ENCODE peak calls at places on chromosomes 12 and 14, in ten cellular contexts. S, O, Z, V, Y, X, H, W, M and P are unnamed samples.

GRCh38 chr12:57227315-57228115 is 2.0 kb upstream of the SHMT2 start:
- ATAC-seq in S (no peak), O (no peak), Z (no peak), V (no peak), Y (no peak), X (no peak), H (no peak), W (no peak), M (no peak), P (no peak)

GRCh38 chr12:38390968-38391367 is 74.4 kb downstream of the ALG10B start:
- ATAC-seq in S (no peak), O (no peak), Z (no peak), V (no peak), Y (no peak), X (no peak), H (no peak), W (no peak), M (no peak), P (no peak)

GRCh38 chr14:32202468-32202865 is 602 bp downstream of the RNU6-8 start:
- ATAC-seq in S (no peak), O (no peak), Z (no peak), V (no peak), Y (no peak), X (no peak), H (no peak), W (no peak), M (peak), P (no peak)

GRCh38 chr14:95300002-95300696 is 19.6 kb downstream of the CLMN start:
- ATAC-seq in S (no peak), O (no peak), Z (no peak), V (no peak), Y (no peak), X (no peak), H (peak), W (no peak), M (no peak), P (no peak)

GRCh38 chr14:74571441-74571841 is 40.6 kb downstream of the LTBP2 start:
- ATAC-seq in S (no peak), O (no peak), Z (no peak), V (no peak), Y (no peak), X (peak), H (no peak), W (no peak), M (peak), P (peak)

GRCh38 chr14:94770815-94771190 is 890 bp upstream of the GSC start:
- ATAC-seq in S (no peak), O (no peak), Z (no peak), V (no peak), Y (no peak), X (no peak), H (no peak), W (no peak), M (no peak), P (no peak)

GRCh38 chr14:105187116-105187515 is 6.0 kb upstream of the NUDT14 start:
- ATAC-seq in S (no peak), O (no peak), Z (no peak), V (no peak), Y (no peak), X (no peak), H (no peak), W (no peak), M (no peak), P (no peak)

GRCh38 chr12:123761841-123762714 is at the start of gene DNAH10:
- ATAC-seq in S (peak), O (peak), Z (no peak), V (peak), Y (peak), X (peak), H (peak), W (peak), M (no peak), P (no peak)

GRCh38 chr12:24861751-24862575 is 86.9 kb downstream of the BCAT1 start:
- ATAC-seq in S (no peak), O (peak), Z (no peak), V (peak), Y (no peak), X (no peak), H (no peak), W (no peak), M (no peak), P (no peak)

GRCh38 chr12:47337581-47337980 is 257.8 kb upstream of the AMIGO2 start:
- ATAC-seq in S (no peak), O (no peak), Z (no peak), V (no peak), Y (no peak), X (no peak), H (no peak), W (no peak), M (no peak), P (no peak)

GRCh38 chr12:107318804-107319535 is 225.6 kb upstream of the CRY1 start:
- ATAC-seq in S (no peak), O (no peak), Z (no peak), V (no peak), Y (peak), X (peak), H (no peak), W (no peak), M (no peak), P (no peak)

GRCh38 chr14:30906752-30907658 is 32.6 kb downstream of the COCH start:
- ATAC-seq in S (no peak), O (no peak), Z (no peak), V (no peak), Y (peak), X (no peak), H (peak), W (no peak), M (peak), P (no peak)

GRCh38 chr14:70616646-70617045 is 16.2 kb upstream of the MED6 start:
- ATAC-seq in S (no peak), O (no peak), Z (no peak), V (no peak), Y (no peak), X (no peak), H (no peak), W (no peak), M (no peak), P (no peak)

GRCh38 chr12:26817183-26817591 is 15.8 kb downstream of the ITPR2 start:
- ATAC-seq in S (no peak), O (no peak), Z (no peak), V (peak), Y (no peak), X (peak), H (peak), W (peak), M (peak), P (no peak)

GRCh38 chr12:9198012-9198411 is 10.2 kb downstream of the PZP start:
- ATAC-seq in S (no peak), O (no peak), Z (no peak), V (no peak), Y (no peak), X (no peak), H (no peak), W (no peak), M (no peak), P (no peak)

GRCh38 chr14:45364565-45364964 is 111.6 kb upstream of the MIS18BP1 start:
- ATAC-seq in S (no peak), O (no peak), Z (no peak), V (no peak), Y (no peak), X (peak), H (no peak), W (no peak), M (no peak), P (peak)

GRCh38 chr14:81449114-81449513 is 49.0 kb upstream of the STON2 start:
- ATAC-seq in S (no peak), O (no peak), Z (peak), V (no peak), Y (no peak), X (peak), H (no peak), W (no peak), M (peak), P (peak)

GRCh38 chr12:109879332-109880048 is 851 bp downstream of the GLTP start:
- ATAC-seq in S (no peak), O (no peak), Z (no peak), V (no peak), Y (no peak), X (no peak), H (no peak), W (no peak), M (peak), P (no peak)

GRCh38 chr14:61927521-61927920 is 165.3 kb downstream of the SNAPC1 start:
- ATAC-seq in S (no peak), O (no peak), Z (no peak), V (no peak), Y (peak), X (no peak), H (no peak), W (no peak), M (no peak), P (no peak)

GRCh38 chr12:41184864-41185263 is 3.3 kb upstream of the PDZRN4 start:
- ATAC-seq in S (no peak), O (no peak), Z (no peak), V (no peak), Y (peak), X (no peak), H (no peak), W (no peak), M (peak), P (no peak)

GRCh38 chr12:96044017-96044985 is 8.9 kb upstream of the LTA4H start:
- ATAC-seq in S (no peak), O (no peak), Z (no peak), V (no peak), Y (no peak), X (no peak), H (peak), W (no peak), M (no peak), P (peak)